ENCODE peak calls at places on chromosomes 2 and 18, in five cellular contexts. N is AG09309; F is CD4-positive, CD25-positive, alpha-beta regulatory T cell; V is adrenal gland; K is PC-9. S is an unnamed sample.
A peak's percentile ranks its signal among the peaks of the same experiment; 100 is the strongest.

GRCh38 chr2:140851258-140851657 is 1279.6 kb downstream of the LRP1B start:
- DNase-seq in V (no peak), F (no peak), N (no peak), K (no peak), S (no peak)

GRCh38 chr2:241156997-241157441 is 6.8 kb downstream of the PPP1R7 start:
- DNase-seq in F (no peak), V (no peak), N (no peak), K (no peak), S (no peak)

GRCh38 chr2:162333968-162334367 is 10.0 kb upstream of the GCA start:
- DNase-seq in V (no peak), F (peak; percentile 7), K (no peak), N (no peak), S (no peak)

GRCh38 chr2:176445831-176446433 is 176.7 kb downstream of the MTX2 start:
- DNase-seq in F (no peak), K (no peak), V (no peak), N (no peak), S (no peak)

GRCh38 chr18:6001867-6002266 is 106.5 kb upstream of the TMEM200C start:
- DNase-seq in F (no peak), N (no peak), V (no peak), K (no peak), S (no peak)

GRCh38 chr2:235416816-235417499 is 76.9 kb upstream of the AGAP1 start:
- DNase-seq in F (no peak), K (no peak), V (no peak), N (no peak), S (no peak)

GRCh38 chr2:143697744-143698143 is 568.5 kb downstream of the ARHGAP15 start:
- DNase-seq in N (no peak), F (no peak), V (no peak), K (no peak), S (no peak)

GRCh38 chr2:9152975-9153402 is 53.6 kb upstream of the ASAP2 start:
- DNase-seq in K (no peak), V (no peak), F (no peak), N (no peak), S (no peak)

GRCh38 chr2:67032091-67032490 is 365.0 kb upstream of the ETAA1 start:
- DNase-seq in K (no peak), F (no peak), V (no peak), N (no peak), S (no peak)

GRCh38 chr2:125424386-125424785 is 1231.6 kb upstream of the GYPC start:
- DNase-seq in V (no peak), K (no peak), F (no peak), N (no peak), S (no peak)

GRCh38 chr18:48408727-48409590 is at the start of gene ZBTB7C:
- DNase-seq in V (peak; percentile 68), N (no peak), F (no peak), K (no peak), S (no peak)

GRCh38 chr18:34595673-34596072 is 114.4 kb upstream of the DTNA start:
- DNase-seq in F (no peak), V (peak; percentile 15), K (no peak), N (no peak), S (no peak)

GRCh38 chr2:25294573-25295462 is 46.9 kb downstream of the DNMT3A start:
- DNase-seq in F (peak; percentile 75), N (no peak), K (peak; percentile 14), V (peak; percentile 85), S (no peak)

GRCh38 chr2:155021591-155021990 is 323.1 kb downstream of the KCNJ3 start:
- DNase-seq in K (no peak), V (no peak), N (no peak), F (no peak), S (no peak)

GRCh38 chr2:70498054-70498453 is 55.6 kb downstream of the TGFA start:
- DNase-seq in V (no peak), K (no peak), F (no peak), N (no peak), S (no peak)

GRCh38 chr2:152098033-152098797 is 629 bp downstream of the CACNB4 start:
- DNase-seq in N (no peak), K (peak; percentile 12), F (no peak), V (peak; percentile 50), S (no peak)